ENCODE peak calls at places on chromosomes 7 and 10, in ten cellular contexts. E is HuH-7, G is pons, X is NCI-H1417 treated with DMSO at 0.1 percent for 48 hours, R is NCI-H345, C is Panc1, U is smooth muscle cell of the brain vasculature, B is fibroblast of lung, I is mesendoderm, D is cardiac fibroblast. O is an unnamed sample.

GRCh38 chr10:2887391-2888070 is 179.8 kb upstream of the PFKP start:
- DNase-seq in X (no peak), R (no peak), G (no peak), D (no peak), E (no peak), C (no peak), I (no peak), U (no peak), B (no peak), O (no peak)

GRCh38 chr10:74208081-74208480 is 57.1 kb downstream of the ADK start:
- DNase-seq in G (no peak), B (no peak), C (no peak), U (no peak), E (no peak), X (no peak), I (no peak), D (no peak), R (peak; percentile 89), O (no peak)

GRCh38 chr10:78764846-78765430 is 303.8 kb upstream of the ZMIZ1 start:
- DNase-seq in G (no peak), U (no peak), B (no peak), I (no peak), E (no peak), C (no peak), X (no peak), D (no peak), R (no peak), O (peak; percentile 7)

GRCh38 chr10:5720182-5720581 is 35.5 kb downstream of the TASOR2 start:
- DNase-seq in U (no peak), D (no peak), B (no peak), E (no peak), R (no peak), G (no peak), I (no peak), X (no peak), C (no peak), O (no peak)

GRCh38 chr10:61719906-61720305 is 57.2 kb downstream of the CABCOCO1 start:
- DNase-seq in X (no peak), U (no peak), R (no peak), I (no peak), G (no peak), E (no peak), D (no peak), B (no peak), C (no peak), O (no peak)

GRCh38 chr7:24889611-24890010 is 90.4 kb downstream of the OSBPL3 start:
- DNase-seq in G (no peak), U (no peak), D (no peak), B (no peak), R (no peak), E (no peak), I (no peak), X (no peak), C (no peak), O (no peak)

GRCh38 chr10:71564221-71564820 is 155.3 kb downstream of the C10orf105 start:
- DNase-seq in X (no peak), D (no peak), R (no peak), E (no peak), B (no peak), G (no peak), I (no peak), U (no peak), C (no peak), O (no peak)

GRCh38 chr10:131573256-131574215 is 262.0 kb upstream of the TCERG1L start:
- DNase-seq in B (no peak), U (no peak), D (no peak), X (no peak), G (no peak), R (no peak), E (no peak), I (no peak), C (no peak), O (no peak)

GRCh38 chr10:86936661-86937501 is 20.5 kb downstream of the MMRN2 start:
- DNase-seq in I (no peak), D (peak; percentile 64), X (no peak), R (no peak), B (peak; percentile 49), U (no peak), G (no peak), C (no peak), E (no peak), O (no peak)

GRCh38 chr10:121113385-121113696 is 262.2 kb downstream of the WDR11 start:
- DNase-seq in D (no peak), E (no peak), I (peak; percentile 72), B (no peak), G (no peak), C (no peak), X (no peak), R (no peak), U (no peak), O (peak; percentile 19)

GRCh38 chr7:120539321-120539720 is 266.3 kb downstream of the KCND2 start:
- DNase-seq in E (no peak), U (no peak), C (no peak), D (no peak), B (no peak), X (no peak), R (no peak), G (no peak), I (no peak), O (no peak)

GRCh38 chr7:149287622-149288021 is 25.6 kb downstream of the ZNF783 start:
- DNase-seq in G (no peak), E (no peak), I (no peak), X (no peak), C (no peak), D (no peak), U (no peak), R (no peak), B (no peak), O (no peak)

GRCh38 chr7:148838905-148839304 is 45.2 kb downstream of the EZH2 start:
- DNase-seq in I (no peak), D (no peak), X (no peak), E (peak; percentile 26), G (no peak), U (no peak), R (no peak), B (no peak), C (no peak), O (no peak)

GRCh38 chr10:8581521-8582225 is 527.2 kb downstream of the GATA3 start:
- DNase-seq in X (no peak), R (no peak), G (no peak), E (no peak), D (no peak), I (no peak), C (no peak), U (no peak), B (no peak), O (no peak)